ENCODE peak calls at places on chromosomes 7 and 10, in seven cellular contexts. B is suprapubic skin, W is upper lobe of left lung, J is stomach, Y is PC-9, Z is pancreas, F is adrenal gland. M is an unnamed sample. For H3K4me1, the result is how much of the 10 kb centered on the place peaks cover.

GRCh38 chr10:104308439-104308903 is 29.8 kb downstream of the ITPRIP start:
- DNase-seq in W (no peak), Z (no peak), F (no peak), Y (no peak), J (no peak), B (no peak), M (no peak)

GRCh38 chr7:122653685-122654084 is 45.2 kb downstream of the RNF133 start:
- DNase-seq in Z (no peak), W (no peak), Y (no peak), J (no peak), B (no peak), F (no peak), M (no peak)

GRCh38 chr7:3537210-3537875 is 236.3 kb downstream of the SDK1 start:
- DNase-seq in J (no peak), Y (no peak), W (no peak), Z (no peak), F (no peak), B (no peak), M (no peak)

GRCh38 chr10:129848571-129849451 is 115.3 kb downstream of the EBF3 start:
- DNase-seq in J (no peak), F (no peak), W (no peak), Y (no peak), B (peak), Z (no peak), M (no peak)

GRCh38 chr10:89879121-89879520 is 177.7 kb downstream of the KIF20B start:
- DNase-seq in Z (no peak), F (no peak), J (no peak), Y (no peak), B (no peak), W (no peak), M (no peak)

GRCh38 chr10:94274142-94274787 is 88.5 kb downstream of the NOC3L start:
- DNase-seq in F (peak), W (no peak), Z (no peak), Y (no peak), B (peak), J (no peak), M (no peak)

GRCh38 chr7:47817922-47818321 is 130.3 kb downstream of the PKD1L1 start:
- DNase-seq in W (no peak), F (peak), Z (no peak), Y (peak), J (no peak), B (no peak), M (no peak)

GRCh38 chr7:93245525-93246432 is 13.6 kb downstream of the VPS50 start:
- DNase-seq in J (no peak), W (no peak), Z (no peak), B (no peak), F (no peak), Y (no peak), M (no peak)

GRCh38 chr10:29486466-29486865 is 148.3 kb downstream of the SVIL start:
- DNase-seq in J (no peak), F (no peak), Z (no peak), W (no peak), B (no peak), Y (no peak), M (no peak)

GRCh38 chr7:36955730-36956129 is 231.4 kb upstream of the AOAH start:
- DNase-seq in Y (no peak), B (no peak), J (no peak), W (no peak), F (no peak), Z (no peak), M (no peak)

GRCh38 chr10:102917314-102917961 is 656 bp upstream of the CNNM2 start:
- DNase-seq in W (peak), B (peak), Y (peak), Z (peak), F (peak), J (peak), M (peak)

GRCh38 chr7:100836812-100837098 is 9.4 kb upstream of the EPHB4 start:
- DNase-seq in W (no peak), Y (no peak), B (no peak), J (no peak), Z (no peak), F (no peak), M (no peak)

GRCh38 chr7:32217841-32218467 is 147.7 kb upstream of the PDE1C start:
- DNase-seq in J (no peak), W (no peak), B (no peak), F (no peak), Y (no peak), Z (no peak), M (no peak)

GRCh38 chr10:33286186-33286934 is 48.1 kb downstream of the NRP1 start:
- DNase-seq in Y (no peak), B (no peak), J (no peak), W (no peak), F (no peak), Z (no peak), M (no peak)

GRCh38 chr10:791639-792038 is 102.2 kb upstream of the DIP2C start:
- DNase-seq in Z (no peak), J (no peak), Y (no peak), B (no peak), W (peak), F (no peak), M (no peak)

GRCh38 chr7:130632111-130632510 is 36.4 kb downstream of the COPG2 start:
- DNase-seq in J (no peak), W (no peak), Y (no peak), Z (no peak), B (no peak), F (no peak), M (no peak)

GRCh38 chr7:451255-452229 is 68.1 kb downstream of the PDGFA start:
- DNase-seq in B (peak), Y (no peak), F (no peak), Z (no peak), W (no peak), J (no peak), M (no peak)

GRCh38 chr10:3398825-3399646 is 226.5 kb upstream of the PITRM1 start:
- DNase-seq in Y (peak), J (no peak), Z (no peak), B (no peak), F (peak), W (no peak), M (peak)

GRCh38 chr10:114987995-114988394 is 50.0 kb downstream of the TRUB1 start:
- DNase-seq in B (no peak), Y (no peak), F (no peak), W (no peak), J (no peak), Z (no peak), M (no peak)

GRCh38 chr7:131735151-131735550 is 178.7 kb upstream of the PODXL start:
- DNase-seq in Y (no peak), W (no peak), J (no peak), B (no peak), Z (no peak), F (no peak), M (no peak)

GRCh38 chr7:418636-419280 is 100.9 kb downstream of the PDGFA start:
- DNase-seq in W (no peak), B (no peak), J (no peak), F (no peak), Z (peak), Y (no peak), M (no peak)

GRCh38 chr10:58642283-58642682 is 129.6 kb downstream of the BICC1 start:
- DNase-seq in W (no peak), J (no peak), Z (no peak), Y (no peak), B (no peak), F (no peak), M (no peak)

GRCh38 chr7:54725255-54725654 is 33.8 kb downstream of the SEC61G start:
- DNase-seq in W (no peak), Y (no peak), J (no peak), Z (no peak), F (no peak), B (no peak), M (no peak)

GRCh38 chr7:17374654-17375053 is 76.2 kb downstream of the AHR start:
- DNase-seq in Y (no peak), F (no peak), Z (no peak), W (peak), B (no peak), J (no peak), M (no peak)

GRCh38 chr7:131190146-131190545 is 137.5 kb upstream of the MKLN1 start:
- DNase-seq in W (no peak), F (peak), B (no peak), J (no peak), Y (peak), Z (no peak), M (no peak)

GRCh38 chr7:40008218-40008815 is 58.3 kb downstream of the CDK13 start:
- DNase-seq in Z (no peak), F (no peak), W (no peak), J (no peak), Y (no peak), B (no peak), M (no peak)

GRCh38 chr10:110737886-110738634 is 93.9 kb downstream of the RBM20 start:
- DNase-seq in J (no peak), Y (no peak), B (no peak), Z (no peak), F (no peak), W (no peak), M (no peak)

GRCh38 chr7:95690367-95690947 is 81.9 kb upstream of the DYNC1I1 start:
- DNase-seq in Z (no peak), F (peak), Y (peak), W (no peak), J (no peak), B (no peak), M (peak)

DNA sequence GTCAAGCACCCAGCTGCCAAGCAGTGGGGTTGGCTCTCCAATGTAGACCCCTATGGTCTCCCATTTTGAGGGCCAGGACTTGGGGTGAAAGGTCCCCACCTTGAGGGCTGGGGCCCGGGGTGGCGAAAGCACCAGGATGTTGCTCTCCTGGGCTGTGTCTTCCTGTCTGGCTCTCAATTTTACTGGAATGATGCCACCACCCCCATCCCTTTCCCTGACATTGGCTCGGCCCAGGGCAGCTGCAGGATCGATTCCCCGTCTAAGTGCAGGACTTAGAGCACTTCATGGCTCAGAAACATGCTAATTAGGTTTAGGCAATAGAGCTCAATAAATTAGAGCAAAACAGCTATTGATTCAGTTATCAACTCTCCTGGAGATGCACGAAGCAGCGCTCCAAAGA is 27.0 kb upstream of the HSPA12A start:
- DNase-seq in W (no peak), Z (no peak), B (peak), Y (no peak), F (no peak), J (no peak), M (no peak)
- H3K4me1 ChIP-seq in W (under half), Z (under half), B (under half), Y (half or more), F (under half), J (under half), M (under half)

DNA sequence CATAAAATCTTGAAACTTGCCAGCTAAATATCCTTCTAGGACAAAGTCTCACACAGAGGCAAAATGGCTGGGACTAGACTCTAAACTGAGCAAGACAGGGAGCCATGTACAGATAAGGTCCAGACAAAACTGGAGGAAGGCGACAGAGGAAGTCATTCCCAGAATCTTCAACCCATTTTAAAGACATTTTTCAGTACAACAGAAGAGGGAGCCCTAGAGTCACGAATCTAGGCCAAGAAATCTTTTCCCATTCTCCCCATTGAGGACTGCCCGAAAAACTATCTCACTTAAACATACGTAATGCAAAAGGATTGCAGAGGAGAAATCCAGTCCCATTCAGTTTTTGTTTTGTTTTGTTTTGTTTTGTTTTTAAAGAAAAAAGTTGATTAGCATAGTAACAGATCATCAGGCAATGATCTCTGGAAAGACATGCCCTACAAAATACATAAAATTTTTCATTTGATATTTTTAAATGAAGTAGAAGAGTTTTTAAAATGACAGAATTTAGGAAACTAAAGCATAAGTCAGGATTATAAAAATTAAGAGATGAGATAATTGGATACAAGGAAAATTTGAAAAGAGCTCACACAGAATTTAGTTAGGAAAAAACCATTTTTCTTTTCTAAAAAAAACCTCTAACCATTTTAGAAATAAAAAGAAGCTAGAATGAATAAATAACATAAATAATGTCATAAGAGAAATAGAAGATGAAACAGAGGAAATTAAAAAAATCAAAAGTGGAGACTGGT is 16.9 kb upstream of the PRF1 start:
- DNase-seq in F (no peak), J (no peak), W (no peak), Y (no peak), Z (no peak), B (no peak), M (no peak)
- TF ChIP-seq CTCF in F (peak), J (no peak), W (no peak), Y (peak), Z (no peak), B (no peak), M (peak)

DNA sequence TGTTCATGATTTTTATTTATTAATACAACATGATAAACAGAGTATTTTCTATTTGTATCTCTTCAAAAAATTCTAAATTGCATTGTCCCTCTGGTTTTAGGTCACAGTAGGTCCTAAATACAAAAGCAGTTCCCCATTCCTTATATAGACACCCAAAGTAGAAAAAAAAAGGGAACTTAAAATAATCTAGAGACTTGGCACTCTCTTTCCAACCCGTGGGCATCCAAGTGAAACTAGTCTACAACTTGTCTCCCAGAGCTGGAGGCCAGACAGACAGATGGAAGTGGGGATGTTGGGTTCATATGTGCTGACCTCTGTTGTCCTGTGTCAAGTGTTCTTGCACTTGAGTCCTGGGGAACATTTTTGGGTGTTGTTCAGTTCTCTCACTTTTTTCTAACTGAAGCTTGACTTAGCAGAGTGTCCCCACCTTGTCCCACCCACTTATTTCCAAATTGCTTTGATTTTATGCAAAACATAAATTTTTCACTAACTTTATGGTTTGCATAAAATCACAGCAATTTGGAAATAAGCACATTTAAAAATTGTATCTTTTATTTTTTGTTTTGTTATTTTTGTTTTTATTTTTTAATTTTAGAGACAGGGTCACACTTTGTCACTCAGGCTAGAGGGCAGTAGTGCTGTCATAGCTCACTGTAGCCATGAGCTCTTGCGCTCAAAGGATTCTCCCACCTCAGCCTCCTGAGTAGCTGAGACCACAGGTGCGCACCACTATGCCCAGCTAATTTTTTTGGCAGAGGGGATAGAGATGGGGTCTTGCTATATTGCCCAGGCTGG is 43.0 kb downstream of the APBB1IP start:
- DNase-seq in Y (no peak), J (no peak), B (no peak), Z (no peak), F (peak), W (peak), M (no peak)
- H3K4me1 ChIP-seq in Y (under half), J (under half), B (under half), Z (under half), F (under half), W (under half), M (under half)

GRCh38 chr7:1663857-1664651 is 6.0 kb upstream of the ELFN1 start:
- DNase-seq in B (peak), F (no peak), W (no peak), Z (peak), Y (no peak), J (no peak), M (peak)
- TF ChIP-seq CTCF in B (no peak), F (no peak), W (no peak), Z (no peak), Y (no peak), J (no peak), M (no peak)

GRCh38 chr10:125115409-125115808 is 45.0 kb downstream of the CTBP2 start:
- DNase-seq in W (no peak), B (peak), Z (no peak), F (no peak), J (no peak), Y (no peak), M (no peak)
- H3K4me1 ChIP-seq in W (half or more), B (half or more), Z (under half), F (under half), J (under half), Y (under half), M (under half)

M was measured in BE2C.